ENCODE peak calls at places on chromosomes 11 and 22, in ten cellular contexts. H is right lobe of liver, Z is endothelial cell of umbilical vein, Q is fibroblast of the aortic adventitia, N is ovary, P is IMR-90, O is AG04450, D is brain microvascular endothelial cell, B is heart right ventricle, J is astrocyte. F is an unnamed sample.

GRCh38 chr11:105723269-105723668 is 113.4 kb downstream of the GRIA4 start:
- DNase-seq in H (no peak), Z (no peak), Q (no peak), N (no peak), P (no peak), O (no peak), D (no peak), B (no peak), J (no peak), F (no peak)

GRCh38 chr11:108985611-108986279 is 320.9 kb downstream of the DDX10 start:
- DNase-seq in H (no peak), Z (peak), Q (peak), N (no peak), P (peak), O (peak), D (peak), B (no peak), J (peak), F (peak)

GRCh38 chr22:24390576-24390975 is 36.8 kb upstream of the ADORA2A start:
- DNase-seq in H (no peak), Z (no peak), Q (peak), N (no peak), P (no peak), O (no peak), D (peak), B (no peak), J (no peak), F (peak)

GRCh38 chr11:116615211-116615865 is 157.4 kb downstream of the BUD13 start:
- DNase-seq in H (no peak), Z (no peak), Q (no peak), N (no peak), P (no peak), O (no peak), D (no peak), B (no peak), J (no peak), F (no peak)

GRCh38 chr22:16960884-16961249 is 47.2 kb downstream of the GAB4 start:
- DNase-seq in H (no peak), Z (no peak), Q (no peak), N (no peak), P (no peak), O (no peak), D (no peak), B (no peak), J (no peak), F (no peak)

GRCh38 chr11:76493626-76494539 is 49.1 kb downstream of the EMSY start:
- DNase-seq in H (no peak), Z (no peak), Q (no peak), N (no peak), P (no peak), O (no peak), D (no peak), B (no peak), J (no peak), F (no peak)

GRCh38 chr11:13983081-13983751 is 20.7 kb downstream of the SPON1 start:
- DNase-seq in H (no peak), Z (no peak), Q (peak), N (peak), P (peak), O (no peak), D (no peak), B (peak), J (peak), F (no peak)

GRCh38 chr11:130720232-130720787 is 196.0 kb downstream of the SNX19 start:
- DNase-seq in H (no peak), Z (no peak), Q (no peak), N (no peak), P (no peak), O (no peak), D (no peak), B (no peak), J (peak), F (no peak)

GRCh38 chr11:68016161-68016903 is 6.2 kb downstream of the ALDH3B1 start:
- DNase-seq in H (no peak), Z (no peak), Q (no peak), N (no peak), P (no peak), O (no peak), D (no peak), B (no peak), J (no peak), F (no peak)

GRCh38 chr22:38698407-38699094 is 2.2 kb downstream of the JOSD1 start:
- DNase-seq in H (no peak), Z (no peak), Q (no peak), N (no peak), P (no peak), O (no peak), D (no peak), B (no peak), J (no peak), F (no peak)

GRCh38 chr11:74438681-74439080 is 28.7 kb downstream of the KCNE3 start:
- DNase-seq in H (no peak), Z (no peak), Q (no peak), N (no peak), P (no peak), O (no peak), D (no peak), B (no peak), J (no peak), F (no peak)

GRCh38 chr22:40685406-40685805 is 6.1 kb downstream of the MCHR1 start:
- DNase-seq in H (no peak), Z (no peak), Q (no peak), N (no peak), P (no peak), O (no peak), D (no peak), B (no peak), J (no peak), F (no peak)

GRCh38 chr22:44429941-44430587 is 68.0 kb downstream of the RTL6 start:
- DNase-seq in H (no peak), Z (no peak), Q (no peak), N (no peak), P (no peak), O (no peak), D (no peak), B (no peak), J (no peak), F (no peak)

GRCh38 chr11:73219396-73220285 is 1.6 kb downstream of the P2RY2 start:
- DNase-seq in H (no peak), Z (no peak), Q (no peak), N (no peak), P (no peak), O (no peak), D (no peak), B (no peak), J (no peak), F (no peak)

GRCh38 chr11:131064373-131064991 is 148.2 kb upstream of the SNX19 start:
- DNase-seq in H (peak), Z (peak), Q (peak), N (no peak), P (peak), O (peak), D (peak), B (peak), J (peak), F (peak)

GRCh38 chr11:128367573-128367972 is 219.8 kb downstream of the ETS1 start:
- DNase-seq in H (no peak), Z (no peak), Q (no peak), N (no peak), P (no peak), O (no peak), D (no peak), B (no peak), J (no peak), F (no peak)

GRCh38 chr22:44461083-44461375 is 37.0 kb downstream of the RTL6 start:
- DNase-seq in H (no peak), Z (no peak), Q (no peak), N (no peak), P (no peak), O (no peak), D (no peak), B (no peak), J (no peak), F (no peak)

GRCh38 chr22:46649176-46650077 is 29.2 kb downstream of the GRAMD4 start:
- DNase-seq in H (peak), Z (no peak), Q (no peak), N (no peak), P (peak), O (peak), D (peak), B (peak), J (no peak), F (peak)

GRCh38 chr11:103923473-103923931 is 112.9 kb upstream of the DDI1 start:
- DNase-seq in H (no peak), Z (no peak), Q (peak), N (no peak), P (no peak), O (no peak), D (no peak), B (no peak), J (peak), F (no peak)

GRCh38 chr11:91921974-91922373 is 302.6 kb upstream of the FAT3 start:
- DNase-seq in H (no peak), Z (peak), Q (no peak), N (no peak), P (no peak), O (no peak), D (no peak), B (no peak), J (peak), F (no peak)

GRCh38 chr11:78313898-78314297 is 103.7 kb downstream of the GAB2 start:
- DNase-seq in H (no peak), Z (no peak), Q (no peak), N (no peak), P (peak), O (no peak), D (no peak), B (no peak), J (no peak), F (no peak)
- TF ChIP-seq CTCF in H (no peak), Z (no peak), Q (no peak), N (no peak), P (no peak), O (no peak), D (no peak), B (no peak), J (no peak), F (no peak)

DNA sequence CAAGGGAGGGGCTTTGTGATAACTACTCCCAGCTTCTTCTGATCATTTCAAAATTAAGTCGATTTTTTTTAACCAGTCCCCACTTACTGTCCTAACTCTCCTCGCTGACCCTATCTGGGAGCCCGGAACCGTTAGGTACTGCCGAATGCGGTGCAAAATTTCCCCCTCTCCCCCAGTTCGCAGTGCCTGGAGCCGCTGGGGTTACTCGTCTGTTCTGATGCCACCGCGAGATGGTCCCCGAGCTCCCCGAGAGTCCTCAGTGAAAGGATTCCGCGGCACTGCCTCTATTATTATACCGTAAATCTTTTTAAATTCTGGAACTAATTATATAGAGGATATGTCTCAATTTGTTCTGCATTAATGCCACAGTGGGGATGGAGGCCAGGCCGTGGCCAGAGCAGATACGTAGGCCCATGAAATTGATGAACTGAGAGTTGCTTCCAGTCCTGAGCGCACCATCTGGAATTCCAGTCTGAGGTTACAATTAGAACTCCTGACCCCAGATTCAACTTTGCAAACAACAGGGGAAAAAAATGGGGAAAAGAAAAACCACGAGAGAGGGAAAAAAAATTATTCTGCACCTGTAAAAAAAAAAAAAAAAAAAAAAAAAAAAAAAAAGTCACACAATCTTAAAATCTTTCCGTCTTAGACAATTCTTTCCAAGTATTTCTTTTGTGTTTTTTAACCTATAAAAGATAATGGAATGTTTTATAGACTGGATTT is 4.3 kb upstream of the WT1 start:
- DNase-seq in H (no peak), Z (no peak), Q (no peak), N (peak), P (no peak), O (no peak), D (no peak), B (no peak), J (no peak), F (no peak)
- H3K4me3 ChIP-seq in H (no peak), Z (no peak), Q (no peak), N (peak), P (no peak), O (no peak), D (no peak), B (no peak), J (no peak), F (no peak)

DNA sequence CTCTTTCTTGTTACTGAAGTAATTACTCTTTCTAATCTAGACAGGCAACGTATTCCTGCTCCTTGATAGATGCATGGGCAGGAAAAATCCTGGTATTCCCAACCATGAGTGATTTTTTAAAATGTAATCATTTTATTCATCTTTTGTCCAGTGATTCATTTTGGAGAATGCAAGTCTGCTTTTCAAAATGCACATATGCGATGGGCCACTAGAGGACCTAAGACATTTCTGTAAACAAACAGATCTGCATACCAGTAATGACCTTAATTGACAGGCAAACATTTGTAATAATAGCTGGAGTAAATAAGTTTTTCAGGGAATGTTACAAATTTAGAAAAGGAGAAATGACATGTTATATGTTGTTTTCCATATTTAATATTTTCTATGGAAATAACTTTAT is 1167.6 kb downstream of the JRKL start:
- DNase-seq in H (no peak), Z (peak), Q (no peak), N (no peak), P (no peak), O (no peak), D (peak), B (no peak), J (no peak), F (peak)
- TF ChIP-seq CTCF in H (no peak), Z (peak), Q (no peak), N (no peak), P (no peak), O (no peak), D (peak), B (peak), J (peak), F (peak)

DNA sequence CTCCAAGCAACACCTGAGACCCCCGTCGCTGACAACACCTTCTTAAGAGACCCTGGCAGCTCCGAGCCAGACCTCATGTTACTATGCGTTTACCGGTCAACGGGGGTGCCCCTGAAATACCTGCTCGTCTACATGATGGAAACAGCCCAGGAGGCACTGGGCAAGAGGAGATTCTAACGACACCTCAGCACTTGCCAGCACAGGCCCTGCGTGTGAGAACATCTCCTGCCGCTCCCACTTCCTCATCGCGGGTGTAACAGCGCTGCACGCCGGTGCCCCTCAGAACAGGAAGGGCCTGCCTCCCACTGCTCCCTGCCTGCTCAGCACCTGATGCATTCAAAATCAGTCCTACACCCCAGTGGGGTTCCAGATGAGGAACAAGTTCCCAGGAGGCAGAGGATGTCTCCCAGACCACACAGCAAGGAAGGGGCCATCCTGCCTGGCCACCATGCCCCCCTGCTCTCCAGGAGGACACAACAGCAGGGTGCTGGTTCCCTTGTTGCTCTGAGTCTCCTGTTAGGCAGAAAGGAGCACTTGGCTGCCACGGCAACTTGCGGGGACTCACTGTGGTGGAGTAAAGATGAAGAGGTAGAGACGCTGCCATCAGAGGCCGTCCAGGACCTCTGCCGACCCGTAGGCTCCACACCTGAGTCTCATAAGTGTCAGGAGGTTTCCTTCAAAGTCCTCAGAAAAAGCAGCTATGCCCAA is 2.1 kb downstream of the TOLLIP start:
- DNase-seq in H (peak), Z (no peak), Q (no peak), N (peak), P (no peak), O (no peak), D (no peak), B (no peak), J (no peak), F (no peak)
- H3K4me3 ChIP-seq in H (peak), Z (no peak), Q (no peak), N (no peak), P (no peak), O (no peak), D (no peak), B (no peak), J (no peak), F (no peak)

GRCh38 chr22:21639359-21639758 is 2.7 kb upstream of the SDF2L1 start:
- DNase-seq in H (no peak), Z (no peak), Q (no peak), N (no peak), P (no peak), O (no peak), D (no peak), B (no peak), J (no peak), F (no peak)

GRCh38 chr22:21641795-21642583 is at the start of gene SDF2L1:
- DNase-seq in H (peak), Z (peak), Q (peak), N (peak), P (peak), O (peak), D (peak), B (peak), J (peak), F (peak)

GRCh38 chr22:21640810-21641209 is 1.3 kb upstream of the SDF2L1 start:
- DNase-seq in H (no peak), Z (no peak), Q (no peak), N (no peak), P (no peak), O (no peak), D (no peak), B (no peak), J (no peak), F (no peak)

GRCh38 chr22:21642584-21643448 is 714 bp downstream of the SDF2L1 start:
- DNase-seq in H (peak), Z (peak), Q (peak), N (no peak), P (peak), O (no peak), D (peak), B (no peak), J (no peak), F (peak)

GRCh38 chr22:21641417-21641794 is 696 bp upstream of the SDF2L1 start:
- DNase-seq in H (no peak), Z (peak), Q (peak), N (no peak), P (peak), O (no peak), D (no peak), B (no peak), J (no peak), F (peak)
- TF ChIP-seq CTCF in H (peak), Z (peak), Q (peak), N (no peak), P (peak), O (peak), D (peak), B (peak), J (peak), F (peak)

GRCh38 chr11:17719028-17719939 is at the start of gene MYOD1:
- DNase-seq in H (no peak), Z (no peak), Q (no peak), N (no peak), P (no peak), O (no peak), D (no peak), B (no peak), J (peak), F (peak)
- H3K4me3 ChIP-seq in H (no peak), Z (no peak), Q (no peak), N (no peak), P (no peak), O (no peak), D (no peak), B (no peak), J (no peak), F (no peak)

DNA sequence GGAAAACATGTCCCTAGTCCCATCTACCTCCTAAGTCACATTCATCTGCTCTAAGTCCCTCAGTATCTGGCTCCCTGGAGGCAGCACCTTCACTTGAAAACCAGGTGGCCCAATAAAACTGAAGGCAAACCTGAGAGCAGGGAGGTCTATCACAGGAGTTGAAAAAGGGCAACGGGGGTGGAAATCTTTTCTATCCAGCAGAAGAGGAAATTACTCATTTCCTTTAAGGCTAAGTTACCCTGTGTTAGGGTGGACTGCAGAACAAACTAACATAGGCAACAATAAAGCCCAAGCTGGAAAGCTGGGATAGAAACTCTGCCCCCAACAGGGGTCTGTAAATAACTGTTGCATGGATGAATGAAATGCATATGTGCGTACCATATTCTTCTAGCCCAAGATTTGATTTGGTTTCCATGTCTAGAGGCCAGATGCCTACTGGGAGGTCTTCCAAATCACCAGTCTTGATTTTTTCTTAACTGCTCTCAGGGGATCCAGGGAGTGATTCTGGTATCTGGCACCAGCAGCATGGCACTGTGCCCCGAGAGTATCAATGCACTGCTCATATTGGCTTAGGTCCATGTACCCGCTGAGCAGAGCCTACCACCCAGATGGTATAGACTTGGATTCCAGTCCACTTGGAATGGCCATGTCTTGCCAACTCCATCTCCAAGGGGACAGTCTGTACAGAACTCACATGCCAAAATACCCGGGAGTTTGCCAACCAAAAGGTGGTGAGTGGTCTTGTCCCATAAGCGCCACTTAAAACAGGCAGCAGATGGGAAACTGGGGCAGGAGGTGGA is 350.0 kb upstream of the NCAM1 start:
- DNase-seq in H (no peak), Z (peak), Q (peak), N (no peak), P (no peak), O (no peak), D (no peak), B (no peak), J (peak), F (peak)
- TF ChIP-seq CTCF in H (no peak), Z (no peak), Q (no peak), N (no peak), P (no peak), O (no peak), D (no peak), B (no peak), J (no peak), F (no peak)

GRCh38 chr11:10728779-10729472 is 22.1 kb upstream of the CTR9 start:
- DNase-seq in H (no peak), Z (no peak), Q (peak), N (no peak), P (peak), O (no peak), D (no peak), B (no peak), J (no peak), F (no peak)
- H3K4me3 ChIP-seq in H (no peak), Z (no peak), Q (no peak), N (no peak), P (no peak), O (no peak), D (peak), B (no peak), J (no peak), F (no peak)